ENCODE peak calls at places on chromosomes 5 and 9, in four cellular contexts. One of them, this sample, is unnamed.

GRCh38 chr9:131523451-131524435 is 7.3 kb downstream of the UCK1 start:
- DNase-seq in activated CD4-positive, CD25-positive, alpha-beta regulatory T cell treated with anti-CD3 and anti-CD28 coated beads, Interleukin-2, amount 50 U/mL, for 16 hours: no peak
- DNase-seq in stimulated activated CD4-positive, alpha-beta T cell treated with anti-CD3 and anti-CD28 coated beads, Interleukin-12 subunit alpha, Interleukin-12 subunit beta, amount 100 ng/mL, for 4 hours: no peak
- DNase-seq in EH: no peak
- DNase-seq in this sample: no peak

GRCh38 chr5:118863345-118863744 is 125.0 kb downstream of the DTWD2 start:
- DNase-seq in activated CD4-positive, CD25-positive, alpha-beta regulatory T cell treated with anti-CD3 and anti-CD28 coated beads, Interleukin-2, amount 50 U/mL, for 16 hours: no peak
- DNase-seq in stimulated activated CD4-positive, alpha-beta T cell treated with anti-CD3 and anti-CD28 coated beads, Interleukin-12 subunit alpha, Interleukin-12 subunit beta, amount 100 ng/mL, for 4 hours: no peak
- DNase-seq in EH: peak; percentile 53
- DNase-seq in this sample: peak; percentile 6

GRCh38 chr5:131226899-131227298 is 37.0 kb upstream of the CDC42SE2 start:
- DNase-seq in activated CD4-positive, CD25-positive, alpha-beta regulatory T cell treated with anti-CD3 and anti-CD28 coated beads, Interleukin-2, amount 50 U/mL, for 16 hours: no peak
- DNase-seq in stimulated activated CD4-positive, alpha-beta T cell treated with anti-CD3 and anti-CD28 coated beads, Interleukin-12 subunit alpha, Interleukin-12 subunit beta, amount 100 ng/mL, for 4 hours: no peak
- DNase-seq in EH: no peak
- DNase-seq in this sample: no peak

GRCh38 chr5:10387690-10388089 is 34.2 kb downstream of the MARCHF6 start:
- DNase-seq in activated CD4-positive, CD25-positive, alpha-beta regulatory T cell treated with anti-CD3 and anti-CD28 coated beads, Interleukin-2, amount 50 U/mL, for 16 hours: no peak
- DNase-seq in stimulated activated CD4-positive, alpha-beta T cell treated with anti-CD3 and anti-CD28 coated beads, Interleukin-12 subunit alpha, Interleukin-12 subunit beta, amount 100 ng/mL, for 4 hours: no peak
- DNase-seq in EH: peak; percentile 68
- DNase-seq in this sample: peak; percentile 93

GRCh38 chr5:127311349-127311748 is 20.8 kb downstream of the MEGF10 start:
- DNase-seq in activated CD4-positive, CD25-positive, alpha-beta regulatory T cell treated with anti-CD3 and anti-CD28 coated beads, Interleukin-2, amount 50 U/mL, for 16 hours: no peak
- DNase-seq in stimulated activated CD4-positive, alpha-beta T cell treated with anti-CD3 and anti-CD28 coated beads, Interleukin-12 subunit alpha, Interleukin-12 subunit beta, amount 100 ng/mL, for 4 hours: no peak
- DNase-seq in EH: no peak
- DNase-seq in this sample: no peak

GRCh38 chr5:55324006-55324405 is 16.2 kb downstream of the MTREX start:
- DNase-seq in activated CD4-positive, CD25-positive, alpha-beta regulatory T cell treated with anti-CD3 and anti-CD28 coated beads, Interleukin-2, amount 50 U/mL, for 16 hours: no peak
- DNase-seq in stimulated activated CD4-positive, alpha-beta T cell treated with anti-CD3 and anti-CD28 coated beads, Interleukin-12 subunit alpha, Interleukin-12 subunit beta, amount 100 ng/mL, for 4 hours: no peak
- DNase-seq in EH: no peak
- DNase-seq in this sample: no peak

GRCh38 chr5:1187234-1187949 is 14.0 kb upstream of the SLC6A19 start:
- DNase-seq in activated CD4-positive, CD25-positive, alpha-beta regulatory T cell treated with anti-CD3 and anti-CD28 coated beads, Interleukin-2, amount 50 U/mL, for 16 hours: no peak
- DNase-seq in stimulated activated CD4-positive, alpha-beta T cell treated with anti-CD3 and anti-CD28 coated beads, Interleukin-12 subunit alpha, Interleukin-12 subunit beta, amount 100 ng/mL, for 4 hours: no peak
- DNase-seq in EH: no peak
- DNase-seq in this sample: no peak

GRCh38 chr9:110141118-110141797 is 66.7 kb downstream of the C9orf152 start:
- DNase-seq in activated CD4-positive, CD25-positive, alpha-beta regulatory T cell treated with anti-CD3 and anti-CD28 coated beads, Interleukin-2, amount 50 U/mL, for 16 hours: no peak
- DNase-seq in stimulated activated CD4-positive, alpha-beta T cell treated with anti-CD3 and anti-CD28 coated beads, Interleukin-12 subunit alpha, Interleukin-12 subunit beta, amount 100 ng/mL, for 4 hours: no peak
- DNase-seq in EH: peak; percentile 99
- DNase-seq in this sample: peak; percentile 94

GRCh38 chr9:1046639-1047604 is 3.2 kb upstream of the DMRT2 start:
- DNase-seq in activated CD4-positive, CD25-positive, alpha-beta regulatory T cell treated with anti-CD3 and anti-CD28 coated beads, Interleukin-2, amount 50 U/mL, for 16 hours: no peak
- DNase-seq in stimulated activated CD4-positive, alpha-beta T cell treated with anti-CD3 and anti-CD28 coated beads, Interleukin-12 subunit alpha, Interleukin-12 subunit beta, amount 100 ng/mL, for 4 hours: no peak
- DNase-seq in EH: no peak
- DNase-seq in this sample: no peak

GRCh38 chr9:1083325-1083913 is 33.3 kb downstream of the DMRT2 start:
- DNase-seq in activated CD4-positive, CD25-positive, alpha-beta regulatory T cell treated with anti-CD3 and anti-CD28 coated beads, Interleukin-2, amount 50 U/mL, for 16 hours: no peak
- DNase-seq in stimulated activated CD4-positive, alpha-beta T cell treated with anti-CD3 and anti-CD28 coated beads, Interleukin-12 subunit alpha, Interleukin-12 subunit beta, amount 100 ng/mL, for 4 hours: no peak
- DNase-seq in EH: peak; percentile 31
- DNase-seq in this sample: peak; percentile 5

GRCh38 chr5:153960269-153961215 is 78.2 kb downstream of the FAM114A2 start:
- DNase-seq in activated CD4-positive, CD25-positive, alpha-beta regulatory T cell treated with anti-CD3 and anti-CD28 coated beads, Interleukin-2, amount 50 U/mL, for 16 hours: no peak
- DNase-seq in stimulated activated CD4-positive, alpha-beta T cell treated with anti-CD3 and anti-CD28 coated beads, Interleukin-12 subunit alpha, Interleukin-12 subunit beta, amount 100 ng/mL, for 4 hours: no peak
- DNase-seq in EH: peak; percentile 57
- DNase-seq in this sample: no peak

GRCh38 chr5:104062495-104063377 is 500.1 kb upstream of the NUDT12 start:
- DNase-seq in activated CD4-positive, CD25-positive, alpha-beta regulatory T cell treated with anti-CD3 and anti-CD28 coated beads, Interleukin-2, amount 50 U/mL, for 16 hours: no peak
- DNase-seq in stimulated activated CD4-positive, alpha-beta T cell treated with anti-CD3 and anti-CD28 coated beads, Interleukin-12 subunit alpha, Interleukin-12 subunit beta, amount 100 ng/mL, for 4 hours: no peak
- DNase-seq in EH: no peak
- DNase-seq in this sample: no peak

GRCh38 chr5:10689391-10690081 is 71.5 kb downstream of the DAP start:
- DNase-seq in activated CD4-positive, CD25-positive, alpha-beta regulatory T cell treated with anti-CD3 and anti-CD28 coated beads, Interleukin-2, amount 50 U/mL, for 16 hours: no peak
- DNase-seq in stimulated activated CD4-positive, alpha-beta T cell treated with anti-CD3 and anti-CD28 coated beads, Interleukin-12 subunit alpha, Interleukin-12 subunit beta, amount 100 ng/mL, for 4 hours: no peak
- DNase-seq in EH: peak; percentile 75
- DNase-seq in this sample: peak; percentile 78